ENCODE peak calls at places on chromosome 18, in four cellular contexts. One of them, this sample, is unnamed.

GRCh38 chr18:46167971-46168370 is 63.8 kb downstream of the HAUS1 start:
- DNase-seq in transverse colon: peak
- DNase-seq in fibroblast of lung: no peak
- DNase-seq in colonic mucosa: peak
- DNase-seq in this sample: peak

GRCh38 chr18:74625157-74625556 is 27.5 kb downstream of the ZNF407 start:
- DNase-seq in transverse colon: no peak
- DNase-seq in fibroblast of lung: peak
- DNase-seq in colonic mucosa: no peak
- DNase-seq in this sample: no peak

GRCh38 chr18:58785870-58786269 is 78.8 kb upstream of the ZNF532 start:
- DNase-seq in transverse colon: no peak
- DNase-seq in fibroblast of lung: no peak
- DNase-seq in colonic mucosa: no peak
- DNase-seq in this sample: no peak

GRCh38 chr18:63795611-63796010 is 20.4 kb downstream of the SERPINB7 start:
- DNase-seq in transverse colon: no peak
- DNase-seq in fibroblast of lung: no peak
- DNase-seq in colonic mucosa: no peak
- DNase-seq in this sample: no peak

GRCh38 chr18:67730884-67731283 is 214.4 kb upstream of the DSEL start:
- DNase-seq in transverse colon: no peak
- DNase-seq in fibroblast of lung: peak
- DNase-seq in colonic mucosa: no peak
- DNase-seq in this sample: no peak

GRCh38 chr18:77870238-77870637 is 620.6 kb downstream of the GALR1 start:
- DNase-seq in transverse colon: no peak
- DNase-seq in fibroblast of lung: no peak
- DNase-seq in colonic mucosa: no peak
- DNase-seq in this sample: no peak

GRCh38 chr18:28108254-28108653 is 68.7 kb downstream of the CDH2 start:
- DNase-seq in transverse colon: no peak
- DNase-seq in fibroblast of lung: no peak
- DNase-seq in colonic mucosa: no peak
- DNase-seq in this sample: no peak

GRCh38 chr18:49227456-49227855 is 233.0 kb downstream of the DYM start:
- DNase-seq in transverse colon: peak
- DNase-seq in fibroblast of lung: no peak
- DNase-seq in colonic mucosa: peak
- DNase-seq in this sample: no peak

GRCh38 chr18:22385718-22386117 is 32.0 kb downstream of the CTAGE1 start:
- DNase-seq in transverse colon: no peak
- DNase-seq in fibroblast of lung: peak
- DNase-seq in colonic mucosa: no peak
- DNase-seq in this sample: peak

GRCh38 chr18:63063171-63063570 is 256.4 kb downstream of the BCL2 start:
- DNase-seq in transverse colon: no peak
- DNase-seq in fibroblast of lung: peak
- DNase-seq in colonic mucosa: no peak
- DNase-seq in this sample: no peak

GRCh38 chr18:78912336-78912735 is 67.3 kb upstream of the SALL3 start:
- DNase-seq in transverse colon: no peak
- DNase-seq in fibroblast of lung: no peak
- DNase-seq in colonic mucosa: no peak
- DNase-seq in this sample: no peak

GRCh38 chr18:46723856-46724415 is 32.9 kb downstream of the ST8SIA5 start:
- DNase-seq in transverse colon: no peak
- DNase-seq in fibroblast of lung: peak
- DNase-seq in colonic mucosa: no peak
- DNase-seq in this sample: no peak

GRCh38 chr18:5630057-5630765 is 86.4 kb upstream of the EPB41L3 start:
- DNase-seq in transverse colon: peak
- DNase-seq in fibroblast of lung: peak
- DNase-seq in colonic mucosa: peak
- DNase-seq in this sample: no peak
- H3K4me3 ChIP-seq in transverse colon: peak
- H3K4me3 ChIP-seq in fibroblast of lung: peak
- H3K4me3 ChIP-seq in colonic mucosa: peak
- H3K4me3 ChIP-seq in this sample: no peak

GRCh38 chr18:55338955-55339662 is 248.9 kb downstream of the TCF4 start:
- DNase-seq in transverse colon: no peak
- DNase-seq in fibroblast of lung: peak
- DNase-seq in colonic mucosa: no peak
- DNase-seq in this sample: no peak

GRCh38 chr18:55337908-55338521 is 250.0 kb downstream of the TCF4 start:
- DNase-seq in transverse colon: no peak
- DNase-seq in fibroblast of lung: peak
- DNase-seq in colonic mucosa: no peak
- DNase-seq in this sample: no peak

GRCh38 chr18:55331301-55331700 is 256.7 kb downstream of the TCF4 start:
- DNase-seq in transverse colon: no peak
- DNase-seq in fibroblast of lung: no peak
- DNase-seq in colonic mucosa: no peak
- DNase-seq in this sample: no peak

GRCh38 chr18:55337153-55337552 is 250.8 kb downstream of the TCF4 start:
- DNase-seq in transverse colon: no peak
- DNase-seq in fibroblast of lung: no peak
- DNase-seq in colonic mucosa: no peak
- DNase-seq in this sample: no peak

GRCh38 chr18:55334875-55335274 is 253.1 kb downstream of the TCF4 start:
- DNase-seq in transverse colon: peak
- DNase-seq in fibroblast of lung: no peak
- DNase-seq in colonic mucosa: peak
- DNase-seq in this sample: no peak
- H3K4me3 ChIP-seq in transverse colon: no peak
- H3K4me3 ChIP-seq in fibroblast of lung: no peak
- H3K4me3 ChIP-seq in colonic mucosa: no peak
- H3K4me3 ChIP-seq in this sample: no peak

GRCh38 chr18:57131782-57132181 is 15.1 kb upstream of the BOD1L2 start:
- DNase-seq in transverse colon: no peak
- DNase-seq in fibroblast of lung: no peak
- DNase-seq in colonic mucosa: peak
- DNase-seq in this sample: no peak

GRCh38 chr18:57122906-57123510 is 23.9 kb upstream of the BOD1L2 start:
- DNase-seq in transverse colon: no peak
- DNase-seq in fibroblast of lung: no peak
- DNase-seq in colonic mucosa: no peak
- DNase-seq in this sample: no peak

GRCh38 chr18:57125627-57126026 is 21.3 kb upstream of the BOD1L2 start:
- DNase-seq in transverse colon: no peak
- DNase-seq in fibroblast of lung: no peak
- DNase-seq in colonic mucosa: no peak
- DNase-seq in this sample: no peak

GRCh38 chr18:57128229-57128911 is 18.5 kb upstream of the BOD1L2 start:
- DNase-seq in transverse colon: no peak
- DNase-seq in fibroblast of lung: no peak
- DNase-seq in colonic mucosa: no peak
- DNase-seq in this sample: no peak
- H3K4me3 ChIP-seq in transverse colon: no peak
- H3K4me3 ChIP-seq in fibroblast of lung: no peak
- H3K4me3 ChIP-seq in colonic mucosa: no peak
- H3K4me3 ChIP-seq in this sample: no peak

DNA sequence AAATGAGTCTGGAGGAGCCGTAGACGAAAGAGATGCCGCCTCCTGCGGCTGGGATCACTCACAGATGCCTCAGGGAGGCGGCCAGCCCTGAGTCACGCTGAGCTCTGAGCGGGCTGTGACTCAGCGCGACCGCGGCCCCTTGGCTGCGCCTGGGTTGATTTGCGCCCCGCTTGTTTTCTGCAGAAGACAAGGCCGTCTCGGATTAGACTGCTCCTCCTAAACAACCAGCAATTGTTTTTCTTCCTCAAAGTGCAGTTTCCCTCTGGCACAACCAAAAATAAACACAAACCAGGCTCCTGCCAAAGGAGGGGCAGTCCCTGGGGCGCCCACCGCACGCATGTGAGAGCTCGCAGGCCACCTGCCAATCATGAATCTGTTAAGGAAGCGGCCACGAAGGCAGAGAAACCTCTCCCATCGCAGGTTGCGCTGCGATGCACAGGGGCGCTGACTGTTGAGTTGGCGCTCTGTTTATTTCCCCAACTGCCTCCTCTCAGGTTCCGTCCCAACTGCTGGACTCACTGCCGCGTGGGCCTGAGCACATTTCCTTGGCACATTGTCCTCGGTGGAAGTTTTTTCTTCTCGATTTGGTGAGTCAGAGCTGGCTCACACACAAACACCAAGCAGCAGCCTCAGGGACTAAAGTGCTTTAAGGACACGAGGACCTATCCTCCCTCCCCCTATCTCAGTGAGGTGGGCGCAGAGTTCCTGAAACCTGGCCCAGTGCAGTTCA is 85.2 kb upstream of the NDUFV2 start:
- DNase-seq in transverse colon: peak
- DNase-seq in fibroblast of lung: peak
- DNase-seq in colonic mucosa: peak
- DNase-seq in this sample: peak
- H3K4me3 ChIP-seq in transverse colon: no peak
- H3K4me3 ChIP-seq in fibroblast of lung: peak
- H3K4me3 ChIP-seq in colonic mucosa: peak
- H3K4me3 ChIP-seq in this sample: peak

GRCh38 chr18:26619350-26619749 is 71.0 kb upstream of the KCTD1 start:
- DNase-seq in transverse colon: no peak
- DNase-seq in fibroblast of lung: no peak
- DNase-seq in colonic mucosa: no peak
- DNase-seq in this sample: no peak

GRCh38 chr18:26618130-26618529 is 69.8 kb upstream of the KCTD1 start:
- DNase-seq in transverse colon: no peak
- DNase-seq in fibroblast of lung: peak
- DNase-seq in colonic mucosa: no peak
- DNase-seq in this sample: no peak

GRCh38 chr18:26624443-26624842 is 76.1 kb upstream of the KCTD1 start:
- DNase-seq in transverse colon: no peak
- DNase-seq in fibroblast of lung: no peak
- DNase-seq in colonic mucosa: no peak
- DNase-seq in this sample: no peak

GRCh38 chr18:26617151-26617554 is 68.8 kb upstream of the KCTD1 start:
- DNase-seq in transverse colon: no peak
- DNase-seq in fibroblast of lung: peak
- DNase-seq in colonic mucosa: no peak
- DNase-seq in this sample: peak

DNA sequence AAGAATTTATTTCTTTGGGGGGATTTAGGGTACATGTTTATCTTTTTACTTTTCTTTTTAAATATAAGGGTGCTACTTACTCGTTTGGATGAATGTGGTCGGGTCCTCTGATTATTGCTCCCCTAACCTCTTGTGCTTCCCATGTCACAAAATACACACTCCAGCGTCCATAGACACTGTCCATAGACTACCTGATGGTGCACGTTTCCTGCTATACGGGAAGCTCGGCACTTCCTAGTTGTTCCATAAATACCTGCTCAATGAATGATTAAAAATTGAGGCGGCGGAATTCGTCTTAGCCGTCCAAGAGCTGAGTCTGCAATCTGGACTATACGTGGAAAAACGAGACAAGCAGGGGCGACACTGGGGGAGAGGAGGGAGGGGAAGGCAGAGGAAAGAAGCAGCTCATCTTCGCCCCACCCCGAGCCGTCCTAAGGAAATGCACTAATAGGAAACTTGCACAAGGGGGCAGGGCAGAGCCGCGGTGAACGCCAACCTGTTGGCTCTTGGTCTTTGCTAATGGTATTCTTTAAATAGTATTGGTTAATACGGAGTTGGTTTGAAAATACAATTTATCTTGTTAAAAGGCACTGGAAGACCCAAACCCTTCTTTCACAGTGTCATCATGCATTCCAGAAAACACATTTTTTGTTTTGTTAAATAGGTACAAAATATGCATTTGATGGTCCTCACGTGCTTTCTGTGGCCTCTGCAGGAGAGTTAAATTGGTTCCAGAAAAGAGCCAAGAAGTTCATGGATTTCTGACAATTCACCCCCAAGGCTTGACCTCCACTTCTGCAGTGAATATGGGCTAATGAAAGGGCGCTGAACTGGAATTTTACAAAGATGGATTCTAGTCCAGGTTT is 73.0 kb upstream of the KCTD1 start:
- DNase-seq in transverse colon: peak
- DNase-seq in fibroblast of lung: no peak
- DNase-seq in colonic mucosa: peak
- DNase-seq in this sample: no peak
- H3K4me3 ChIP-seq in transverse colon: no peak
- H3K4me3 ChIP-seq in fibroblast of lung: no peak
- H3K4me3 ChIP-seq in colonic mucosa: no peak
- H3K4me3 ChIP-seq in this sample: no peak

GRCh38 chr18:44725300-44726096 is 44.8 kb downstream of the SETBP1 start:
- DNase-seq in transverse colon: peak
- DNase-seq in fibroblast of lung: peak
- DNase-seq in colonic mucosa: no peak
- DNase-seq in this sample: no peak
- H3K4me3 ChIP-seq in transverse colon: no peak
- H3K4me3 ChIP-seq in fibroblast of lung: no peak
- H3K4me3 ChIP-seq in colonic mucosa: no peak
- H3K4me3 ChIP-seq in this sample: no peak

DNA sequence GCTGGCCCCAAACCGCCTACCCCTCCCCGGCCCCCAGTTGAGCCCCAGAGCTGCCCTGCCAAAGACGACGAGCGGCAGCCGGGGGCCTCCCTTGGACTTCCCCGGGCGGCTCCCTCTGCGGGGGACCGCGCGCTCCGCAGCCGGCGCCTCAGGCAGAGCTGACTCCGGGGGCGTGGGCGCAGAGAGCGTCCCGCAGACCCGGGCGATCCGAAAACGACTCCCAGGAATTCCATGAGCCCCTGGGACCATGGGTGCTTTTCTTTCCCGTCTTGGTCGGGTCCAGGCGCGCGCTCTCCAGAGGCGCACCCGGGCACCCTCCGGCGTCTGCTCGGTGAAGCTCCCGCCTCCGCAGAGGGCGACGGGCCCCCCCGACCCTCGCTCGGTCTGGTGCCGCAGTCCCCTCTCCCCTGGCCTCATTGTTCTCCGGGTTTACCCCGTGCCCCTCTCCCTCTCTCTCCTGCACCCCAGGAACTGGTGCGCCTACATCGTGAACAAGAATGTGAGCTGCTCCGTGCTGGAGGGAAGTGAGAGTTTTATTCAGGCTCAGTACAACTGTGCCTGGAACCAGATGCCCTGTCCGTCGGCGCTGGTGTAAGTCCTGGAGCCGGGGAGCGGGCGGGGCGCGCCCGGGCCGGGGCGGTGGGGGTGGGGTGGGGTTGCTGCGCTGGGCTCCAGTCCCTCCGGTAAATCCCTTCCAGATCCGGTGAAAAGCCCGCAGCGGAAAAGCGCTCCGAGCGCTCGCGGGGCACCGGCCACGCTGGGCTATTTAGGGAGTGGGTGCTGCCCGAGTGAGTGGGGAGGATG is 737 bp downstream of the EMILIN2 start:
- DNase-seq in transverse colon: no peak
- DNase-seq in fibroblast of lung: peak
- DNase-seq in colonic mucosa: no peak
- DNase-seq in this sample: no peak
- H3K4me3 ChIP-seq in transverse colon: peak
- H3K4me3 ChIP-seq in fibroblast of lung: peak
- H3K4me3 ChIP-seq in colonic mucosa: peak
- H3K4me3 ChIP-seq in this sample: no peak

GRCh38 chr18:12857215-12857924 is 26.7 kb downstream of the PTPN2 start:
- DNase-seq in transverse colon: no peak
- DNase-seq in fibroblast of lung: no peak
- DNase-seq in colonic mucosa: no peak
- DNase-seq in this sample: no peak
- H3K4me3 ChIP-seq in transverse colon: no peak
- H3K4me3 ChIP-seq in fibroblast of lung: no peak
- H3K4me3 ChIP-seq in colonic mucosa: no peak
- H3K4me3 ChIP-seq in this sample: no peak

This sample was measured in PC-9.